ENCODE peak calls at places on chromosomes 1 and 21, in nine cellular contexts. T is HEK293T; J is right lobe of liver; N is endothelial cell; E is stimulated activated CD8-positive, alpha-beta memory T cell treated with anti-CD3 and anti-CD28 coated beads, Interleukin-4, amount 100 ng/mL, for 1 hour; B is HuH-7.5; X is GM12891; U is C1 segment of cervical spinal cord; O is stimulated activated CD4-positive, alpha-beta T cell treated with anti-CD3 and anti-CD28 coated beads, Interleukin-4, amount 100 ng/mL, for 48 hours. K is an unnamed sample.

GRCh38 chr1:114428083-114428754 is 82.8 kb downstream of the TRIM33 start:
- DNase-seq in T (peak; percentile 10), J (no peak), N (no peak), E (no peak), B (no peak), X (no peak), U (no peak), O (no peak), K (peak; percentile 42)

GRCh38 chr1:198449281-198449680 is 91.2 kb downstream of the ATP6V1G3 start:
- DNase-seq in T (no peak), J (no peak), N (no peak), E (no peak), B (no peak), X (no peak), U (no peak), O (no peak), K (no peak)

GRCh38 chr1:203867816-203868215 is 6.4 kb downstream of the SNRPE start:
- DNase-seq in T (no peak), J (no peak), N (no peak), E (no peak), B (no peak), X (no peak), U (no peak), O (no peak), K (no peak)

GRCh38 chr21:20023199-20023598 is 975.0 kb upstream of the NCAM2 start:
- DNase-seq in T (no peak), J (no peak), N (no peak), E (no peak), B (no peak), X (no peak), U (no peak), O (no peak), K (peak; percentile 75)

GRCh38 chr1:12170263-12170671 is 3.5 kb downstream of the TNFRSF1B start:
- DNase-seq in T (no peak), J (peak; percentile 88), N (no peak), E (no peak), B (no peak), X (no peak), U (no peak), O (no peak), K (no peak)

GRCh38 chr1:33930346-33931114 is 66.7 kb downstream of the HMGB4 start:
- DNase-seq in T (no peak), J (no peak), N (no peak), E (no peak), B (no peak), X (no peak), U (no peak), O (no peak), K (peak; percentile 3)

GRCh38 chr1:212968385-212968863 is 18.1 kb downstream of the VASH2 start:
- DNase-seq in T (no peak), J (no peak), N (no peak), E (no peak), B (no peak), X (no peak), U (no peak), O (no peak), K (no peak)

GRCh38 chr1:56374026-56374974 is 205.1 kb downstream of the PLPP3 start:
- DNase-seq in T (no peak), J (no peak), N (no peak), E (no peak), B (no peak), X (no peak), U (peak; percentile 26), O (no peak), K (peak; percentile 98)

GRCh38 chr21:17348849-17349248 is 164.0 kb upstream of the CXADR start:
- DNase-seq in T (no peak), J (no peak), N (no peak), E (no peak), B (no peak), X (no peak), U (no peak), O (no peak), K (no peak)

GRCh38 chr1:40435876-40436275 is 14.4 kb upstream of the ZFP69B start:
- DNase-seq in T (no peak), J (no peak), N (no peak), E (no peak), B (no peak), X (no peak), U (no peak), O (no peak), K (no peak)

GRCh38 chr1:215118081-215118480 is 35.5 kb downstream of the KCNK2 start:
- DNase-seq in T (no peak), J (no peak), N (no peak), E (no peak), B (no peak), X (no peak), U (no peak), O (no peak), K (no peak)

GRCh38 chr1:2592672-2593071 is 6.1 kb downstream of the PRXL2B start:
- DNase-seq in T (no peak), J (peak; percentile 15), N (no peak), E (no peak), B (no peak), X (no peak), U (no peak), O (no peak), K (no peak)

GRCh38 chr1:32903991-32904776 is 3.0 kb upstream of the TMEM54 start:
- DNase-seq in T (no peak), J (no peak), N (no peak), E (no peak), B (no peak), X (no peak), U (no peak), O (no peak), K (no peak)

GRCh38 chr1:22826630-22827580 is 116.3 kb downstream of the EPHB2 start:
- DNase-seq in T (no peak), J (peak; percentile 36), N (no peak), E (no peak), B (no peak), X (no peak), U (peak; percentile 21), O (no peak), K (no peak)

GRCh38 chr1:85494957-85495266 is 30.0 kb upstream of the DDAH1 start:
- DNase-seq in T (no peak), J (no peak), N (peak; percentile 6), E (no peak), B (no peak), X (no peak), U (no peak), O (no peak), K (no peak)

GRCh38 chr1:29392486-29393450 is 156.4 kb downstream of the PTPRU start:
- DNase-seq in T (no peak), J (no peak), N (no peak), E (no peak), B (no peak), X (no peak), U (no peak), O (no peak), K (no peak)

GRCh38 chr1:13700521-13701273 is 709 bp downstream of the PRDM2 start:
- DNase-seq in T (peak; percentile 53), J (peak; percentile 32), N (peak; percentile 20), E (peak; percentile 23), B (no peak), X (no peak), U (peak; percentile 75), O (peak; percentile 25), K (no peak)

GRCh38 chr1:33173091-33173490 is 8.8 kb downstream of the TRIM62 start:
- DNase-seq in T (no peak), J (no peak), N (no peak), E (no peak), B (no peak), X (no peak), U (no peak), O (no peak), K (no peak)

GRCh38 chr1:237976345-237976744 is 85.6 kb upstream of the ZP4 start:
- DNase-seq in T (no peak), J (no peak), N (no peak), E (no peak), B (no peak), X (no peak), U (no peak), O (no peak), K (no peak)

GRCh38 chr21:37073417-37074194 is 552 bp downstream of the TTC3 start:
- DNase-seq in T (peak; percentile 35), J (peak; percentile 74), N (no peak), E (peak; percentile 35), B (no peak), X (peak; percentile 27), U (peak; percentile 80), O (peak; percentile 40), K (peak; percentile 60)

GRCh38 chr1:201537966-201538617 is 835 bp upstream of the NAV1 start:
- DNase-seq in T (no peak), J (no peak), N (peak; percentile 39), E (no peak), B (no peak), X (no peak), U (no peak), O (no peak), K (peak; percentile 35)

GRCh38 chr1:105208581-105208980 is 1458.9 kb downstream of the AMY1C start:
- DNase-seq in T (no peak), J (no peak), N (no peak), E (no peak), B (no peak), X (no peak), U (no peak), O (no peak), K (no peak)

GRCh38 chr1:108066808-108067207 is 101.8 kb upstream of the VAV3 start:
- DNase-seq in T (no peak), J (no peak), N (no peak), E (no peak), B (no peak), X (no peak), U (no peak), O (no peak), K (no peak)

GRCh38 chr1:9621032-9621431 is 30.5 kb upstream of the PIK3CD start:
- DNase-seq in T (no peak), J (no peak), N (no peak), E (no peak), B (no peak), X (no peak), U (no peak), O (no peak), K (no peak)

GRCh38 chr1:1157033-1157365 is 16.7 kb upstream of the TTLL10 start:
- DNase-seq in T (no peak), J (no peak), N (no peak), E (no peak), B (no peak), X (no peak), U (no peak), O (no peak), K (no peak)

GRCh38 chr1:162365284-162366041 is 11.2 kb downstream of the SPATA46 start:
- DNase-seq in T (no peak), J (no peak), N (no peak), E (no peak), B (no peak), X (no peak), U (no peak), O (no peak), K (no peak)

K was measured in NCI-H446.